ENCODE peak calls at places on chromosomes 2 and 18, in five cellular contexts. N, W, C, K and V are unnamed samples.

GRCh38 chr2:238509151-238509820 is 82.6 kb downstream of the ASB1 start:
- DNase-seq in C (no peak), K (peak), N (peak), W (peak), V (no peak)

GRCh38 chr2:128603411-128603924 is 284.8 kb upstream of the HS6ST1 start:
- DNase-seq in N (no peak), W (peak), C (no peak), K (peak), V (peak)

GRCh38 chr2:219245148-219245898 is at the start of the genes GLB1L and STK16:
- DNase-seq in N (peak), K (peak), W (peak), C (peak), V (peak)

GRCh38 chr2:204885747-204886146 is 340.5 kb downstream of the PARD3B start:
- DNase-seq in W (no peak), C (no peak), K (no peak), N (no peak), V (no peak)

GRCh38 chr2:222835142-222835822 is 25.6 kb upstream of the ACSL3 start:
- DNase-seq in C (no peak), N (no peak), W (no peak), K (no peak), V (no peak)

GRCh38 chr2:240983361-240983995 is 14.9 kb upstream of the SNED1 start:
- DNase-seq in K (peak), N (peak), C (no peak), W (peak), V (peak)

GRCh38 chr18:38077219-38077618 is 511.6 kb upstream of the CELF4 start:
- DNase-seq in K (no peak), N (no peak), C (peak), W (no peak), V (no peak)

GRCh38 chr2:3001595-3002184 is 375.9 kb downstream of the EIPR1 start:
- DNase-seq in N (no peak), W (no peak), C (no peak), K (no peak), V (no peak)

GRCh38 chr18:76349067-76349715 is 145.9 kb downstream of the ZNF516 start:
- DNase-seq in N (peak), W (no peak), K (peak), C (peak), V (peak)

GRCh38 chr2:36854241-36854640 is 112.1 kb downstream of the STRN start:
- DNase-seq in N (no peak), C (no peak), K (no peak), W (no peak), V (no peak)

GRCh38 chr2:111626037-111626861 is 257.7 kb downstream of the ANAPC1 start:
- DNase-seq in N (peak), C (no peak), K (no peak), W (no peak), V (no peak)

GRCh38 chr2:157359628-157360027 is 34.0 kb upstream of the ERMN start:
- DNase-seq in K (no peak), N (no peak), C (no peak), W (no peak), V (no peak)

GRCh38 chr18:54129448-54130134 is 94.9 kb downstream of the MBD2 start:
- DNase-seq in N (no peak), K (no peak), C (no peak), W (no peak), V (no peak)

GRCh38 chr2:68993660-68994059 is 19.2 kb downstream of the GKN1 start:
- DNase-seq in C (no peak), W (no peak), N (no peak), K (no peak), V (no peak)

GRCh38 chr2:195495356-195495755 is 161.7 kb upstream of the SLC39A10 start:
- DNase-seq in C (no peak), W (no peak), K (no peak), N (no peak), V (no peak)

GRCh38 chr2:82139979-82140611 is 1835.5 kb upstream of the LRRTM1 start:
- DNase-seq in W (no peak), K (no peak), N (no peak), C (no peak), V (no peak)

GRCh38 chr18:59885579-59886163 is 14.1 kb upstream of the PMAIP1 start:
- DNase-seq in W (no peak), C (peak), N (peak), K (no peak), V (no peak)

GRCh38 chr2:199911877-199912161 is 726 bp downstream of the C2orf69 start:
- DNase-seq in K (no peak), W (no peak), N (no peak), C (peak), V (peak)

GRCh38 chr2:97737421-97738235 is 24.3 kb downstream of the ZAP70 start:
- DNase-seq in W (peak), N (no peak), C (no peak), K (peak), V (no peak)

GRCh38 chr2:11121099-11121822 is 34.0 kb upstream of the SLC66A3 start:
- DNase-seq in W (peak), K (no peak), C (no peak), N (peak), V (no peak)

GRCh38 chr2:232530626-232531260 is 4.8 kb downstream of the CHRND start:
- DNase-seq in N (no peak), W (peak), K (peak), C (no peak), V (no peak)

GRCh38 chr2:127408004-127408806 is 10.0 kb upstream of the PROC start:
- DNase-seq in N (peak), W (peak), C (peak), K (peak), V (peak)

GRCh38 chr2:143936758-143937562 is 583.0 kb downstream of the ZEB2 start:
- DNase-seq in K (peak), W (peak), C (no peak), N (peak), V (peak)